ENCODE peak calls at places on chromosomes 12 and 14, in five cellular contexts. Z is AG10803, K is GM20000, S is hepatocyte, P is brain microvascular endothelial cell. V is an unnamed sample.

GRCh38 chr12:52141306-52141705 is 50.5 kb downstream of the KRT80 start:
- DNase-seq in P (no peak), Z (no peak), S (no peak), K (no peak), V (no peak)

GRCh38 chr14:103551338-103551762 is 11.1 kb downstream of the BAG5 start:
- DNase-seq in K (no peak), S (no peak), Z (peak), P (no peak), V (no peak)

GRCh38 chr12:60196366-60196765 is 600.5 kb downstream of the SLC16A7 start:
- DNase-seq in P (no peak), K (no peak), S (no peak), Z (no peak), V (no peak)

GRCh38 chr12:6146509-6146908 is 22.0 kb upstream of the VWF start:
- DNase-seq in Z (no peak), K (no peak), S (no peak), P (no peak), V (no peak)

GRCh38 chr14:76080009-76080408 is 71.7 kb upstream of the GPATCH2L start:
- DNase-seq in P (no peak), K (no peak), S (no peak), Z (no peak), V (no peak)

GRCh38 chr14:32468955-32469354 is 139.9 kb downstream of the AKAP6 start:
- DNase-seq in P (peak), K (no peak), S (peak), Z (peak), V (peak)

GRCh38 chr12:40226652-40227051 is 1.9 kb downstream of the LRRK2 start:
- DNase-seq in P (peak), Z (peak), K (peak), S (no peak), V (peak)

GRCh38 chr12:114218136-114218535 is 187.8 kb downstream of the TBX5 start:
- DNase-seq in S (no peak), Z (peak), P (no peak), K (no peak), V (no peak)

GRCh38 chr12:103523771-103524170 is 28.0 kb upstream of the C12orf42 start:
- DNase-seq in Z (no peak), K (no peak), S (no peak), P (no peak), V (no peak)

GRCh38 chr12:112422531-112422930 is 3.8 kb downstream of the PTPN11 start:
- DNase-seq in S (peak), K (no peak), P (no peak), Z (peak), V (peak)

GRCh38 chr12:105671720-105672119 is 341.2 kb downstream of the C12orf75 start:
- DNase-seq in K (no peak), S (peak), P (no peak), Z (peak), V (no peak)

GRCh38 chr14:85566603-85567002 is 36.7 kb downstream of the FLRT2 start:
- DNase-seq in P (no peak), Z (peak), S (no peak), K (no peak), V (peak)

GRCh38 chr12:26062566-26062965 is 62.3 kb downstream of the BHLHE41 start:
- DNase-seq in P (peak), K (no peak), Z (peak), S (no peak), V (peak)

GRCh38 chr14:85454183-85454813 is 75.6 kb upstream of the FLRT2 start:
- DNase-seq in S (no peak), K (no peak), P (no peak), Z (no peak), V (no peak)

GRCh38 chr12:52942056-52942913 is 6.6 kb upstream of the KRT18 start:
- DNase-seq in P (no peak), S (peak), K (no peak), Z (no peak), V (no peak)

GRCh38 chr14:87840906-87841305 is 152.1 kb downstream of the GALC start:
- DNase-seq in Z (no peak), S (no peak), K (no peak), P (no peak), V (no peak)

GRCh38 chr12:80709811-80710726 is 2.6 kb downstream of the MYF6 start:
- DNase-seq in Z (no peak), S (peak), K (no peak), P (no peak), V (no peak)

GRCh38 chr12:15800278-15800677 is 11.1 kb upstream of the EPS8 start:
- DNase-seq in Z (no peak), K (no peak), P (no peak), S (no peak), V (no peak)

GRCh38 chr12:58640314-58640713 is 280.0 kb downstream of the LRIG3 start:
- DNase-seq in S (no peak), P (peak), Z (no peak), K (no peak), V (no peak)

GRCh38 chr12:76375939-76376338 is 27.7 kb upstream of the BBS10 start:
- DNase-seq in S (no peak), P (no peak), K (no peak), Z (peak), V (peak)

GRCh38 chr12:112468041-112468440 is 49.3 kb downstream of the PTPN11 start:
- DNase-seq in S (no peak), P (no peak), Z (no peak), K (no peak), V (no peak)

GRCh38 chr14:49951946-49952345 is 59.1 kb downstream of the ARF6 start:
- DNase-seq in K (no peak), Z (no peak), S (no peak), P (no peak), V (no peak)

GRCh38 chr12:122684297-122684696 is 18.9 kb downstream of the HCAR2 start:
- DNase-seq in K (no peak), P (no peak), S (no peak), Z (no peak), V (no peak)

GRCh38 chr14:67583711-67584644 is 16.1 kb downstream of the PIGH start:
- DNase-seq in S (peak), Z (peak), K (peak), P (peak), V (peak)

GRCh38 chr12:26633591-26634210 is 199.3 kb downstream of the ITPR2 start:
- DNase-seq in K (no peak), S (no peak), Z (peak), P (peak), V (peak)

GRCh38 chr12:46585854-46586621 is 213.5 kb upstream of the SLC38A2 start:
- DNase-seq in S (peak), P (peak), K (no peak), Z (peak), V (peak)

GRCh38 chr12:4444031-4444430 is 1.6 kb downstream of the FGF6 start:
- DNase-seq in K (no peak), P (no peak), S (no peak), Z (no peak), V (no peak)

GRCh38 chr12:92139634-92140555 is 5.8 kb downstream of the BTG1 start:
- DNase-seq in Z (no peak), P (no peak), S (no peak), K (no peak), V (peak)

GRCh38 chr12:54277823-54278276 is 2.1 kb downstream of the CBX5 start:
- DNase-seq in Z (peak), K (no peak), P (no peak), S (no peak), V (peak)

GRCh38 chr12:32107376-32108267 is 975 bp downstream of the BICD1 start:
- DNase-seq in P (peak), K (peak), Z (peak), S (peak), V (peak)

GRCh38 chr12:124542021-124542941 is 25.1 kb downstream of the NCOR2 start:
- DNase-seq in P (no peak), K (no peak), S (no peak), Z (no peak), V (no peak)

GRCh38 chr12:101172316-101172715 is 37.7 kb downstream of the SLC5A8 start:
- DNase-seq in K (peak), P (no peak), Z (peak), S (peak), V (peak)

GRCh38 chr12:76013603-76014002 is 18.0 kb downstream of the PHLDA1 start:
- DNase-seq in K (no peak), P (no peak), S (no peak), Z (no peak), V (no peak)

GRCh38 chr14:22099942-22100763 is 426.5 kb upstream of the OR4E1 start:
- DNase-seq in K (peak), P (peak), S (peak), Z (peak), V (no peak)
- TF ChIP-seq CTCF in K (peak), P (peak), S (peak), Z (peak), V (no peak)

GRCh38 chr12:43501705-43502104 is 50.3 kb downstream of the ADAMTS20 start:
- DNase-seq in K (peak), P (peak), Z (peak), S (peak), V (peak)
- TF ChIP-seq CTCF in K (no peak), P (peak), Z (peak), S (peak), V (peak)

GRCh38 chr12:87981495-87981894 is 47.7 kb downstream of the C12orf50 start:
- DNase-seq in K (no peak), S (no peak), Z (no peak), P (peak), V (no peak)

DNA sequence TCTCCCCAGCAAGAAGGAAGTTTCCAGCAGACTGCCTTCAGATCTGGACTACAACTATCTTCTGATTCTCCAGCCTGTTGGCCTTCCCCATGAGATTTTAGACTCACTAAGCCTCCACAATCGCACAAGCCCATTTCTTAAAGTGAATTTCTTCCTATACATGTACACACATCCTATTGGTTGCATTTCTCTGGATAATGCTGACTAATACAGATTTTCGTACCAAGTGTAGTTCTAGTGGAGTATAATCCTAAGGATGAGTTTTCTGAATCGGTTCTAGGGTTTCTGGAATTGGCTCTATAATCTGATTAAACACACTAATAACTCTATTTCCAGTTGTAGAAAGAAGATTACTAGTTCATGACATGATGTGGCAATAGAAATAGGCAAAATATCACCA is 53.3 kb downstream of the C12orf50 start:
- DNase-seq in K (no peak), S (no peak), P (no peak), Z (no peak), V (no peak)
- TF ChIP-seq CTCF in K (no peak), S (no peak), P (no peak), Z (no peak), V (no peak)

DNA sequence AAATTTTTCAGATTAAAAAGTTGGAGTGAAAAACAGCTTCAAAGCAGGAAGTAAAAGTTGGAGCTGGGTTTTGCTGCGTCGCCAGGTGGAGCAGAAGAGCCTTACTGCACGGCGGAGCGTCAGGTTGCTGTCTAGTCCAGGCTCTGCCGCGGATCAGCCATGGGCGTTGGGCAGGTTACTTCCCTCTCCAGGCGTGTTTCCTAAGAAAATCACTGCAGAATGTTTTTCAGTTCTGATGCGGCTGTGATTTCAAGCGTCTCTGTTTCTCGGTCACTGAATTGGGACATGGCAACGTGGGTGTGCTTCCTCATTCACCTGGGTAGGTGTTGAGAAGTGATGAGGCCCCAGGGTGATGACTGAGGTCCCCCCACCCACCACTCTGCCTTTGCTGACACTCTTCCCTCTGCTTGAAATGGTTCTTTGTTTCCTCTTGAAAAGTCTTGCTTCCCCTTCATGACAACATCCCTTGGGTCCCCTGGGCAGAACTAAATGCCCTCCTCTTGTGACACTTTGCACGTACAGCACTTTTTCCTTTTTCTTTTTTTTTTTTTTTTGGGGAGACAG is 7.6 kb downstream of the EVL start:
- DNase-seq in Z (no peak), P (no peak), K (peak), S (no peak), V (no peak)
- TF ChIP-seq CTCF in Z (no peak), P (peak), K (peak), S (peak), V (no peak)

DNA sequence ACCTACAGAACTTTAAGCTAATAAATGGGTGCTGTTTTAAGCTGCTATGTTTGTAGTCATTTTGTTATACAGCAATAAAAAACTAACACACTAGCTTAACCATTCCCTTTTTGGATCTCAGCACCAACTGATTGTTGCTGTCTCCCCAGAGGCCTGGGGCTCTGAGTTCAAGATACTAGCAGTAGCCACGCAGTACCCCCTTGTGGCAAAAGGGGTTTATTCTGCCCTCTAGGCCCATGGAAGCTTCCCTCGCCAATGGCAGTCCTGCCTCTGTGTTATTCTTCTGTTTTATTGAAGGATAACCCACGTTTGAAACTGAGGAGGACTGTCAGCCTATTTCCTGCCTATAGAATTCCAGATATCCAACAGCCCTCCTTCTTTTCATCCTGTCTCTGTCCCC is 455.3 kb upstream of the ATP2B1 start:
- DNase-seq in S (no peak), K (peak), Z (peak), P (no peak), V (no peak)
- TF ChIP-seq CTCF in S (no peak), K (no peak), Z (no peak), P (peak), V (no peak)

V was measured in foreskin fibroblast.